ENCODE peak calls at places on chromosomes 3 and 15, in ten cellular contexts. E, Q, I, J, X, O, U, M, K and W are unnamed samples.

GRCh38 chr3:124217542-124217941 is 225.6 kb upstream of the ROPN1 start:
- DNase-seq in Q (no peak), I (peak; percentile 9), J (no peak), O (no peak), X (no peak), U (peak; percentile 26), K (peak; percentile 71), E (no peak), M (no peak), W (peak; percentile 89)

GRCh38 chr3:195197764-195198423 is 73.1 kb downstream of the XXYLT1 start:
- DNase-seq in Q (peak; percentile 48), E (no peak), I (peak; percentile 8), M (no peak), U (no peak), K (no peak), J (no peak), O (no peak), X (no peak), W (no peak)

GRCh38 chr3:172918165-172918564 is 167.6 kb downstream of the ECT2 start:
- DNase-seq in U (no peak), E (no peak), M (no peak), X (no peak), J (no peak), Q (no peak), K (no peak), O (no peak), I (no peak), W (peak; percentile 20)

GRCh38 chr3:193720169-193720568 is 127.2 kb downstream of the OPA1 start:
- DNase-seq in O (no peak), K (no peak), M (no peak), Q (no peak), J (no peak), E (no peak), X (no peak), U (no peak), I (no peak), W (no peak)

GRCh38 chr15:68632101-68632500 is 53.3 kb downstream of the CORO2B start:
- DNase-seq in U (no peak), O (no peak), E (no peak), J (no peak), I (no peak), M (no peak), Q (no peak), X (no peak), K (no peak), W (no peak)

GRCh38 chr15:67828969-67829646 is 3.8 kb downstream of the SKOR1 start:
- DNase-seq in E (no peak), X (peak; percentile 51), K (no peak), I (no peak), Q (no peak), J (peak; percentile 29), M (no peak), O (no peak), U (no peak), W (no peak)

GRCh38 chr15:50353251-50353998 is 1.6 kb downstream of the GABPB1 start:
- DNase-seq in J (no peak), O (no peak), I (no peak), E (no peak), U (no peak), M (no peak), Q (no peak), X (no peak), K (no peak), W (peak; percentile 32)

GRCh38 chr3:190718691-190719090 is 143.8 kb downstream of the GMNC start:
- DNase-seq in X (no peak), O (no peak), Q (no peak), I (no peak), J (no peak), K (no peak), U (no peak), E (no peak), M (no peak), W (no peak)

GRCh38 chr15:48703544-48703943 is 58.0 kb upstream of the FBN1 start:
- DNase-seq in X (no peak), E (no peak), O (no peak), M (no peak), K (no peak), J (no peak), Q (no peak), I (no peak), U (no peak), W (no peak)

GRCh38 chr3:14913926-14914776 is 33.2 kb upstream of the NR2C2 start:
- DNase-seq in M (no peak), J (no peak), Q (no peak), O (no peak), E (no peak), U (no peak), K (no peak), X (peak; percentile 35), I (no peak), W (no peak)

GRCh38 chr15:78448441-78449219 is 10.6 kb downstream of the IREB2 start:
- DNase-seq in J (no peak), U (no peak), E (no peak), O (no peak), X (no peak), M (no peak), I (no peak), K (no peak), Q (no peak), W (no peak)

GRCh38 chr15:78452485-78452884 is 14.5 kb downstream of the IREB2 start:
- DNase-seq in K (no peak), E (no peak), J (no peak), Q (no peak), I (no peak), U (no peak), X (no peak), O (no peak), M (no peak), W (no peak)

GRCh38 chr15:78446551-78446950 is 8.5 kb downstream of the IREB2 start:
- DNase-seq in I (no peak), J (no peak), U (no peak), O (no peak), X (no peak), E (no peak), K (no peak), Q (no peak), M (peak; percentile 26), W (no peak)

GRCh38 chr15:78450285-78450858 is 12.4 kb downstream of the IREB2 start:
- DNase-seq in O (no peak), U (no peak), X (no peak), K (no peak), M (no peak), E (no peak), I (no peak), Q (no peak), J (no peak), W (no peak)

GRCh38 chr15:78449220-78449999 is 11.4 kb downstream of the IREB2 start:
- DNase-seq in K (no peak), U (no peak), E (no peak), J (no peak), I (no peak), X (no peak), Q (no peak), O (no peak), M (no peak), W (no peak)
- H3K4me1 ChIP-seq in K (peaks cover 17% of the 10 kb centered on the region), U (peaks cover 40% of the 10 kb centered on the region), E (peaks cover 37% of the 10 kb centered on the region), J (peaks cover 45% of the 10 kb centered on the region), I (no peaks in the 10 kb centered on the region), X (peaks cover 39% of the 10 kb centered on the region), Q (peaks cover 45% of the 10 kb centered on the region), O (peaks cover 7% of the 10 kb centered on the region), M (peaks cover 64% of the 10 kb centered on the region), W (peaks cover 31% of the 10 kb centered on the region)

GRCh38 chr15:65782096-65782495 is 10.0 kb downstream of the DENND4A start:
- DNase-seq in X (no peak), I (no peak), U (no peak), Q (no peak), M (no peak), J (no peak), K (no peak), E (no peak), O (no peak), W (no peak)
- H3K4me1 ChIP-seq in X (peaks cover 8% of the 10 kb centered on the region), I (peaks cover 2% of the 10 kb centered on the region), U (no peaks in the 10 kb centered on the region), Q (no peaks in the 10 kb centered on the region), M (peaks cover 8% of the 10 kb centered on the region), J (peaks cover 20% of the 10 kb centered on the region), K (peaks cover 4% of the 10 kb centered on the region), E (no peaks in the 10 kb centered on the region), O (peaks cover 17% of the 10 kb centered on the region), W (no peaks in the 10 kb centered on the region)

DNA sequence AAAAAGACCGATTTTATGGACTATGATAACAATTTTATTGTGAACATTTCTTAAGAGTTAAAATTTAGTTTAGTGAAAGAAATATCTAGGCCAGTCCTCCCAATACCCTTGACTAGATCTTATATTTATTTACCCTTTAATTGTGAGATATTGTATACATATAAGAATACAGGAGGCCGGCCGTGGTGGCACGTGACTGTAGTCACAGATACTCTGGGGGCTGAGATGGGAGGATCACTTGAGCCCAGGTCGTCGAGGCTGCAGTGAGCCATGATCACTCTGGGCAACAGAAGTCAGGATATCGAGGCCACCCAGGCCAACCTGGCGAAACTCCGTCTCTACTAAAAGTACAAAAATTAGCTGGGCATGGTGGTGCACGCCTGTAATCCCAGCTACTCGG is 767 bp upstream of the RMDN3 start:
- DNase-seq in M (no peak), I (no peak), O (no peak), K (no peak), E (no peak), X (no peak), Q (no peak), J (peak; percentile 32), U (no peak), W (no peak)
- H3K4me1 ChIP-seq in M (peaks cover 13% of the 10 kb centered on the region), I (peaks cover 3% of the 10 kb centered on the region), O (peaks cover 3% of the 10 kb centered on the region), K (no peaks in the 10 kb centered on the region), E (peaks cover 20% of the 10 kb centered on the region), X (peaks cover 17% of the 10 kb centered on the region), Q (peaks cover 14% of the 10 kb centered on the region), J (peaks cover 15% of the 10 kb centered on the region), U (peaks cover 10% of the 10 kb centered on the region), W (peaks cover 15% of the 10 kb centered on the region)

GRCh38 chr3:13202744-13203397 is 129.6 kb upstream of the IQSEC1 start:
- DNase-seq in Q (no peak), J (no peak), X (no peak), M (no peak), K (no peak), U (no peak), I (no peak), E (no peak), O (no peak), W (no peak)

GRCh38 chr3:13203398-13204176 is 130.4 kb upstream of the IQSEC1 start:
- DNase-seq in U (no peak), O (no peak), K (no peak), M (no peak), E (no peak), X (peak; percentile 57), I (no peak), Q (no peak), J (no peak), W (no peak)

GRCh38 chr3:13206799-13207577 is 133.8 kb upstream of the IQSEC1 start:
- DNase-seq in O (no peak), U (no peak), M (no peak), E (no peak), J (no peak), Q (no peak), X (peak; percentile 46), I (no peak), K (no peak), W (no peak)

GRCh38 chr3:13205567-13206143 is 132.4 kb upstream of the IQSEC1 start:
- DNase-seq in J (no peak), E (no peak), K (no peak), O (no peak), U (no peak), Q (no peak), M (no peak), I (no peak), X (no peak), W (no peak)

DNA sequence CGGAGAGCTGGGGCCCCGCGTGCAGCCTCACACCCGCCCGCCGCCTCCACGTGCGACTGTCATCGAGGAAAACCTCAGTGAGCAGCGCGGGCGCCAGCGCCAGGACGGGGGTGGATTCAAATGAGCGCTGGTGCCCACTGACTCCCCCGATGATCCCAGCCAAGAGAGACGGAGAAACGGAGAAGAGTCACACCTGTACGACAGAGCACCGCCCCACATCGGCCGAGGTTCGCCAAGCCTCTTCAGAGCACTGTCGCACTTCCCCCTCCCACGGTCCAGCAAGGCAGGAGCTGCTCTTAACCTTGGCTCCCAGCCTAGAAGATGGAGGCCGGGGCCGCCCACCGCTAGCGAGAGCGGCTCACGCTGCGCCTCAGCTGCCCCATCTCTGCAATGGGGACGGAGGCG is 130.9 kb upstream of the IQSEC1 start:
- DNase-seq in M (no peak), Q (no peak), O (no peak), I (no peak), U (no peak), X (peak; percentile 60), E (no peak), K (no peak), J (no peak), W (no peak)
- H3K4me1 ChIP-seq in M (no peaks in the 10 kb centered on the region), Q (peaks cover 5% of the 10 kb centered on the region), O (no peaks in the 10 kb centered on the region), I (no peaks in the 10 kb centered on the region), U (no peaks in the 10 kb centered on the region), X (no peaks in the 10 kb centered on the region), E (no peaks in the 10 kb centered on the region), K (no peaks in the 10 kb centered on the region), J (no peaks in the 10 kb centered on the region), W (no peaks in the 10 kb centered on the region)